ENCODE peak calls at places on chromosomes 1 and 21, in six cellular contexts. D is A549, R is upper lobe of left lung, X is HepG2, K is GM12878, N is K562. U is an unnamed sample.
A peak's percentile ranks its signal among the peaks of the same experiment; 100 is the strongest.

GRCh38 chr21:35857082-35857481 is 203.2 kb downstream of the SETD4 start:
- ATAC-seq in R (no peak), X (no peak), K (no peak), D (no peak), N (no peak), U (no peak)

GRCh38 chr1:234488954-234489691 is 10.1 kb upstream of the TARBP1 start:
- ATAC-seq in D (peak; percentile 42), K (peak; percentile 21), X (no peak), N (no peak), R (peak; percentile 74), U (no peak)

GRCh38 chr1:195030793-195031192 is 1577.4 kb downstream of the KCNT2 start:
- ATAC-seq in R (peak; percentile 46), K (no peak), X (no peak), N (no peak), D (no peak), U (no peak)

GRCh38 chr1:220999872-221000863 is 120.9 kb downstream of the HLX start:
- ATAC-seq in K (no peak), R (peak; percentile 82), X (no peak), N (no peak), D (no peak), U (peak; percentile 85)

GRCh38 chr1:197330213-197330612 is 62.2 kb downstream of the CRB1 start:
- ATAC-seq in D (no peak), X (no peak), N (no peak), R (no peak), K (no peak), U (no peak)

GRCh38 chr1:234730542-234731370 is 120.8 kb upstream of the IRF2BP2 start:
- ATAC-seq in X (peak; percentile 59), K (peak; percentile 80), R (no peak), D (peak; percentile 26), N (peak; percentile 83), U (no peak)

GRCh38 chr1:181442181-181442525 is 41.2 kb upstream of the CACNA1E start:
- ATAC-seq in X (no peak), K (no peak), D (no peak), N (no peak), R (peak; percentile 56), U (peak; percentile 51)

GRCh38 chr1:7105258-7105657 is 320.0 kb downstream of the CAMTA1 start:
- ATAC-seq in N (no peak), D (no peak), K (no peak), X (no peak), R (no peak), U (no peak)

GRCh38 chr1:204139952-204140351 is 11.9 kb downstream of the ETNK2 start:
- ATAC-seq in N (no peak), R (no peak), X (no peak), K (no peak), D (no peak), U (no peak)

GRCh38 chr1:11898831-11899467 is 27.3 kb downstream of the KIAA2013 start:
- ATAC-seq in X (peak; percentile 74), N (peak; percentile 83), R (no peak), D (peak; percentile 57), K (no peak), U (no peak)

GRCh38 chr1:26189751-26190275 is 589 bp upstream of the CATSPER4 start:
- ATAC-seq in K (no peak), R (no peak), X (peak; percentile 34), D (peak; percentile 24), N (peak; percentile 74), U (no peak)

GRCh38 chr21:18369115-18369514 is 34.5 kb downstream of the TMPRSS15 start:
- ATAC-seq in X (no peak), N (no peak), D (no peak), R (no peak), K (no peak), U (no peak)

GRCh38 chr1:213986925-213987250 is 885 bp upstream of the PROX1 start:
- ATAC-seq in D (no peak), X (no peak), N (no peak), K (no peak), R (no peak), U (no peak)

GRCh38 chr1:238485062-238485905 is 594.6 kb upstream of the ZP4 start:
- ATAC-seq in K (no peak), N (no peak), R (no peak), D (peak; percentile 92), X (peak; percentile 58), U (no peak)

GRCh38 chr1:183548136-183548535 is 42.1 kb downstream of the NCF2 start:
- ATAC-seq in R (no peak), X (no peak), N (no peak), K (peak; percentile 46), D (no peak), U (no peak)

GRCh38 chr1:39842030-39842678 is 41.1 kb downstream of the TRIT1 start:
- ATAC-seq in N (no peak), R (no peak), K (no peak), X (no peak), D (no peak), U (no peak)

GRCh38 chr1:53672243-53672642 is 66.7 kb downstream of the GLIS1 start:
- ATAC-seq in R (no peak), X (no peak), K (no peak), N (no peak), D (no peak), U (no peak)

GRCh38 chr1:184555665-184556641 is 169.1 kb downstream of the C1orf21 start:
- ATAC-seq in R (no peak), N (no peak), K (no peak), D (no peak), X (no peak), U (peak; percentile 54)

GRCh38 chr21:33155457-33155856 is 74.3 kb upstream of the IFNAR2 start:
- ATAC-seq in R (no peak), K (no peak), D (no peak), N (no peak), X (no peak), U (no peak)
- TF ChIP-seq EP300 in R (no peak), K (no peak), D (no peak), N (no peak), X (no peak), U (no peak)

DNA sequence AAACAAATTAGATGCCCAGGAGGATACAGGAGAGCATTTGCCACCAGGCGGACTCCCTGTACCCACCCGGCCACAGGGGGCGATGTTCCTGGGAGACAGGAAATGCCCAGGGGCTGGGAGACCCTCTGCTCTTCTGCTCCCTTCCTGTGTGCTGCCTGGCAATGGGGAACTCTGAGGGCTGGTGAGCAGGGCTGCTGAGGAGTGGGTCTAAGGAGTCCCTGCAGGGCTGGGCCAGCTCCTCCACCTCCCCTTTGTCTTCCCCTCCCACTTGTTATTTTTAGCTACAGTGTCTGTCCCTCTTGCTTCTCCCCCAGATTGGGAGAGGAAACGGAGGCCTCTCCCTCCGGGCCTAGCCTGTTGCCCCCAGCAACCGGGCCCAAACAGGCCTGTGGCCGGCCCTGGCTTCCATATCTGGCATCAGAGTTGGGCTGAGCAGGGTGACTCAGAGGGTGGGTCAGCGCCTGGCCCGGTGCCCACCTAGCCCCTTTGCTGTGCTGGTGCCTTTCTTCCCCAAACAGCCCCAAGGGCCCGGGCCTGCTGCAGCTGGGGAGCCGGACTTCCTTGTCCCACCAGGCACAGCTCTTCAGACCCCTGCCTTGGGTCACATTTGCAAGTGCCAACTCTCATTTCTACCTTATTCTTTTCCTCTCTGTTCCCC is 11.7 kb downstream of the LMNA start:
- ATAC-seq in N (peak; percentile 25), X (no peak), D (peak; percentile 57), R (peak; percentile 73), K (peak; percentile 56), U (peak; percentile 61)
- TF ChIP-seq POLR2A in N (no peak), X (no peak), D (no peak), R (peak; percentile 50), K (peak; percentile 27), U (no peak)

GRCh38 chr21:37232274-37233018 is 34.7 kb downstream of the VPS26C start:
- ATAC-seq in K (peak; percentile 96), R (no peak), N (no peak), X (no peak), D (no peak), U (no peak)
- TF ChIP-seq EP300 in K (peak; percentile 68), R (no peak), N (no peak), X (no peak), D (no peak), U (no peak)

GRCh38 chr1:119647228-119647733 is 785 bp downstream of the ZNF697 start:
- ATAC-seq in X (peak; percentile 20), D (peak; percentile 9), R (peak; percentile 32), K (peak; percentile 21), N (peak; percentile 11), U (peak; percentile 1)
- TF ChIP-seq POLR2A in X (no peak), D (no peak), R (no peak), K (no peak), N (no peak), U (no peak)

GRCh38 chr1:42975038-42975437 is 16.4 kb upstream of the SLC2A1 start:
- ATAC-seq in D (no peak), X (no peak), R (no peak), K (no peak), N (no peak), U (no peak)
- TF ChIP-seq EP300 in D (no peak), X (no peak), R (no peak), K (no peak), N (no peak), U (no peak)

GRCh38 chr21:28393279-28393678 is 599.4 kb downstream of the LTN1 start:
- ATAC-seq in R (peak; percentile 57), X (no peak), K (no peak), N (no peak), D (no peak), U (peak; percentile 72)

GRCh38 chr21:28391938-28392337 is 600.7 kb downstream of the LTN1 start:
- ATAC-seq in K (no peak), X (no peak), N (no peak), R (no peak), D (no peak), U (no peak)

GRCh38 chr21:28397040-28397439 is 595.6 kb downstream of the LTN1 start:
- ATAC-seq in K (no peak), X (no peak), D (no peak), R (no peak), N (no peak), U (no peak)

GRCh38 chr21:28392436-28392835 is 600.2 kb downstream of the LTN1 start:
- ATAC-seq in N (no peak), R (no peak), D (no peak), K (no peak), X (no peak), U (no peak)

DNA sequence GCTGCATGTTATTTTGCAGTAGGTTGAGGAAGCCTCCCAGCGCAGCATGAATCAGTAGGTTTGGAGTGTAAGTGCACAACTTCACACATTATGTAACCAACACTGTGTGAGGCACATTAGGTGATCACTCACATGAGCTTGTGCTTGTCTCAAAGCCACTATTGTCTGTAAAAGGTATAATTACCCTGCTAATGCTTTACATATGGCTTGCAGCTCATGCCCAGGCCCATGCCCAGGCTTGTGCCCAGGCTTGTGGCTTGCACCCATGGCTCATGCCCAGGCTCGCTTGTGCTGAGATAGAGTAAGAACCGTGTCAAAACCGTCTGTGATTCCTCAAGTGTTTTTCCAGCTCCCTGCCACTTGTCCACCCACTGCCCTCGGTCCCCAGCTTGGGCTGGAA is 596.3 kb downstream of the LTN1 start:
- ATAC-seq in K (no peak), D (no peak), X (no peak), N (no peak), R (no peak), U (no peak)
- TF ChIP-seq POLR2A in K (no peak), D (no peak), X (no peak), N (no peak), R (no peak), U (no peak)

U was measured in gastroesophageal sphincter.